ENCODE peak calls at places on chromosomes 2 and 18, in eight cellular contexts. A is GM12864; B is G401; D is Caki2; V is activated gamma-delta T cell treated with anti-CD3 and anti-CD28 coated beads, Interleukin-2, amount 50 U/mL, for 16 hours; Y is kidney tubule cell; P is germinal center; W is epithelial cell of prostate. F is an unnamed sample.

GRCh38 chr2:189517847-189518535 is 62.6 kb downstream of the SLC40A1 start:
- DNase-seq in A (no peak), B (no peak), D (no peak), V (no peak), Y (peak; percentile 43), P (no peak), W (no peak), F (no peak)

GRCh38 chr18:832085-832681 is 20.1 kb upstream of the YES1 start:
- DNase-seq in A (no peak), B (no peak), D (no peak), V (no peak), Y (peak; percentile 15), P (no peak), W (no peak), F (peak; percentile 37)

GRCh38 chr18:52341617-52342381 is 1.8 kb downstream of the DCC start:
- DNase-seq in A (no peak), B (no peak), D (no peak), V (no peak), Y (no peak), P (no peak), W (no peak), F (peak; percentile 85)

GRCh38 chr2:134207589-134208209 is 46.2 kb upstream of the MGAT5 start:
- DNase-seq in A (no peak), B (peak; percentile 37), D (no peak), V (peak; percentile 45), Y (peak; percentile 60), P (peak; percentile 53), W (no peak), F (peak; percentile 58)

GRCh38 chr2:105261061-105261460 is 19.5 kb downstream of the GPR45 start:
- DNase-seq in A (no peak), B (no peak), D (peak; percentile 77), V (no peak), Y (peak; percentile 89), P (no peak), W (peak; percentile 53), F (no peak)

GRCh38 chr2:70728128-70728527 is 39.9 kb downstream of the ADD2 start:
- DNase-seq in A (no peak), B (no peak), D (no peak), V (no peak), Y (no peak), P (no peak), W (no peak), F (no peak)

GRCh38 chr2:216307496-216307895 is 64.8 kb downstream of the MARCHF4 start:
- DNase-seq in A (no peak), B (no peak), D (no peak), V (no peak), Y (no peak), P (no peak), W (no peak), F (no peak)

GRCh38 chr2:224772494-224772893 is 56.3 kb upstream of the CCDC195 start:
- DNase-seq in A (no peak), B (peak; percentile 21), D (no peak), V (no peak), Y (no peak), P (no peak), W (no peak), F (no peak)

GRCh38 chr2:64622443-64623231 is 31.1 kb downstream of the SERTAD2 start:
- DNase-seq in A (no peak), B (peak; percentile 37), D (no peak), V (no peak), Y (no peak), P (no peak), W (no peak), F (no peak)

GRCh38 chr2:74815955-74816354 is 18.0 kb upstream of the HK2 start:
- DNase-seq in A (no peak), B (no peak), D (no peak), V (no peak), Y (peak; percentile 87), P (no peak), W (no peak), F (no peak)

GRCh38 chr2:46308081-46308480 is 10.9 kb downstream of the EPAS1 start:
- DNase-seq in A (no peak), B (no peak), D (no peak), V (no peak), Y (no peak), P (no peak), W (no peak), F (no peak)

GRCh38 chr2:128643221-128644065 is 324.8 kb upstream of the HS6ST1 start:
- DNase-seq in A (no peak), B (no peak), D (no peak), V (no peak), Y (no peak), P (no peak), W (no peak), F (no peak)

GRCh38 chr2:152627010-152627957 is 90.0 kb downstream of the PRPF40A start:
- DNase-seq in A (peak; percentile 7), B (peak; percentile 63), D (peak; percentile 16), V (no peak), Y (peak; percentile 40), P (no peak), W (no peak), F (peak; percentile 61)

GRCh38 chr2:54789878-54790277 is 66.4 kb downstream of the EML6 start:
- DNase-seq in A (no peak), B (no peak), D (no peak), V (no peak), Y (no peak), P (no peak), W (no peak), F (no peak)

GRCh38 chr2:232328038-232328435 is 50.5 kb upstream of the ALPP start:
- DNase-seq in A (no peak), B (no peak), D (no peak), V (no peak), Y (no peak), P (peak; percentile 18), W (no peak), F (no peak)

GRCh38 chr2:203721770-203722169 is 15.3 kb downstream of the CD28 start:
- DNase-seq in A (no peak), B (no peak), D (no peak), V (no peak), Y (no peak), P (no peak), W (no peak), F (no peak)

GRCh38 chr2:72713857-72714256 is 112.0 kb downstream of the EXOC6B start:
- DNase-seq in A (no peak), B (no peak), D (no peak), V (no peak), Y (no peak), P (no peak), W (no peak), F (peak; percentile 19)

GRCh38 chr2:69524799-69525198 is 87.6 kb upstream of the NFU1 start:
- DNase-seq in A (no peak), B (no peak), D (no peak), V (no peak), Y (no peak), P (no peak), W (no peak), F (no peak)

GRCh38 chr2:29583548-29584121 is 337.8 kb downstream of the ALK start:
- DNase-seq in A (no peak), B (peak; percentile 7), D (no peak), V (no peak), Y (no peak), P (no peak), W (no peak), F (no peak)

GRCh38 chr2:41395692-41396091 is 652.1 kb upstream of the PKDCC start:
- DNase-seq in A (no peak), B (no peak), D (no peak), V (no peak), Y (no peak), P (no peak), W (no peak), F (no peak)

GRCh38 chr2:217398860-217399259 is 539.0 kb upstream of the TNP1 start:
- DNase-seq in A (no peak), B (no peak), D (no peak), V (no peak), Y (no peak), P (peak; percentile 27), W (no peak), F (no peak)

GRCh38 chr18:46350598-46351172 is 246.5 kb downstream of the HAUS1 start:
- DNase-seq in A (no peak), B (no peak), D (no peak), V (no peak), Y (no peak), P (no peak), W (no peak), F (no peak)

GRCh38 chr2:224938670-224939309 is 103.5 kb downstream of the DOCK10 start:
- DNase-seq in A (no peak), B (no peak), D (no peak), V (no peak), Y (peak; percentile 8), P (no peak), W (no peak), F (no peak)

GRCh38 chr18:28588884-28589549 is 412.1 kb upstream of the CDH2 start:
- DNase-seq in A (no peak), B (no peak), D (no peak), V (no peak), Y (peak; percentile 1), P (no peak), W (no peak), F (no peak)

GRCh38 chr2:168119519-168120141 is 127.8 kb downstream of the STK39 start:
- DNase-seq in A (no peak), B (peak; percentile 68), D (peak; percentile 49), V (no peak), Y (peak; percentile 59), P (peak; percentile 11), W (no peak), F (peak; percentile 74)

GRCh38 chr18:62935994-62936393 is 220.7 kb downstream of the PHLPP1 start:
- DNase-seq in A (no peak), B (no peak), D (no peak), V (no peak), Y (no peak), P (no peak), W (no peak), F (no peak)

GRCh38 chr18:11752116-11752911 is 63.2 kb downstream of the GNAL start:
- DNase-seq in A (no peak), B (no peak), D (no peak), V (no peak), Y (peak; percentile 54), P (no peak), W (no peak), F (peak; percentile 12)

GRCh38 chr2:112482309-112483046 is 522 bp downstream of the TTL start:
- DNase-seq in A (no peak), B (peak; percentile 41), D (peak; percentile 65), V (peak; percentile 3), Y (peak; percentile 63), P (peak; percentile 37), W (no peak), F (peak; percentile 54)

GRCh38 chr2:72561621-72562318 is 264.1 kb downstream of the EXOC6B start:
- DNase-seq in A (no peak), B (no peak), D (peak; percentile 39), V (no peak), Y (peak; percentile 55), P (no peak), W (no peak), F (peak; percentile 43)

GRCh38 chr18:63253018-63253417 is 66.6 kb downstream of the BCL2 start:
- DNase-seq in A (no peak), B (no peak), D (no peak), V (no peak), Y (no peak), P (no peak), W (no peak), F (no peak)

GRCh38 chr2:173669271-173669853 is 295.8 kb downstream of the SP3 start:
- DNase-seq in A (no peak), B (no peak), D (no peak), V (no peak), Y (peak; percentile 44), P (no peak), W (no peak), F (no peak)

GRCh38 chr2:207676827-207677354 is 34.5 kb upstream of the CCNYL1 start:
- DNase-seq in A (no peak), B (no peak), D (peak; percentile 85), V (no peak), Y (peak; percentile 79), P (no peak), W (no peak), F (peak; percentile 21)

GRCh38 chr2:183038341-183039300 is at the start of gene NCKAP1:
- DNase-seq in A (no peak), B (peak; percentile 72), D (peak; percentile 88), V (peak; percentile 61), Y (peak; percentile 90), P (peak; percentile 86), W (no peak), F (peak; percentile 92)

GRCh38 chr18:41395695-41396094 is 559.3 kb upstream of the PIK3C3 start:
- DNase-seq in A (no peak), B (no peak), D (no peak), V (no peak), Y (no peak), P (no peak), W (no peak), F (no peak)